ENCODE peak calls at places on chromosomes 1 and 21, in eight cellular contexts. M is CD4-positive, CD25-positive, alpha-beta regulatory T cell; G is heart right ventricle; H is tibial nerve; Y is A549; Z is colonic mucosa; L is uterus; J is tibial artery. A is an unnamed sample.

GRCh38 chr1:38789498-38790169 is 69.9 kb downstream of the RRAGC start:
- DNase-seq in Z (no peak), J (no peak), M (no peak), Y (no peak), H (no peak), L (no peak), G (no peak), A (no peak)

GRCh38 chr1:15352122-15352957 is 57.3 kb upstream of the EFHD2 start:
- DNase-seq in H (no peak), J (no peak), Z (peak; percentile 80), Y (peak; percentile 96), M (no peak), G (no peak), L (no peak), A (no peak)

GRCh38 chr1:36516372-36517018 is 33.8 kb upstream of the CSF3R start:
- DNase-seq in Y (peak; percentile 65), G (no peak), Z (peak; percentile 29), H (no peak), J (peak; percentile 62), M (peak; percentile 3), L (no peak), A (no peak)

GRCh38 chr1:88867743-88868521 is 23.4 kb downstream of the GTF2B start:
- DNase-seq in Y (no peak), G (no peak), L (no peak), M (no peak), J (no peak), H (no peak), Z (no peak), A (no peak)

GRCh38 chr1:247487057-247487456 is 29.2 kb upstream of the OR2B11 start:
- DNase-seq in H (no peak), M (peak; percentile 41), Y (peak; percentile 31), G (no peak), Z (peak; percentile 24), L (no peak), J (no peak), A (no peak)

GRCh38 chr21:44489962-44490361 is 34.7 kb downstream of the LRRC3 start:
- DNase-seq in G (no peak), H (no peak), L (no peak), Y (no peak), M (no peak), Z (no peak), J (no peak), A (no peak)

GRCh38 chr1:68210829-68211228 is 21.5 kb downstream of the WLS start:
- DNase-seq in Y (no peak), L (no peak), J (no peak), M (no peak), G (no peak), Z (no peak), H (no peak), A (no peak)

GRCh38 chr1:44707112-44707881 is 23.7 kb downstream of the RNU5D-1 start:
- DNase-seq in Z (no peak), J (peak; percentile 41), H (no peak), M (no peak), L (no peak), G (no peak), Y (peak; percentile 70), A (no peak)

GRCh38 chr1:117709398-117709797 is 103.5 kb downstream of the TENT5C start:
- DNase-seq in J (no peak), H (no peak), L (no peak), Y (no peak), M (no peak), G (no peak), Z (no peak), A (no peak)

GRCh38 chr1:37741130-37741529 is 23.8 kb downstream of the EPHA10 start:
- DNase-seq in Y (peak; percentile 34), Z (no peak), L (no peak), H (no peak), M (no peak), J (peak; percentile 24), G (no peak), A (no peak)

GRCh38 chr1:109807822-109808680 is 44.3 kb upstream of the EPS8L3 start:
- DNase-seq in J (peak; percentile 34), M (no peak), Z (no peak), G (no peak), Y (peak; percentile 45), L (peak; percentile 8), H (no peak), A (no peak)
- H3K4me1 ChIP-seq in J (peaks cover 11% of the 10 kb centered on the region), M (peaks cover 50% of the 10 kb centered on the region), Z (no peaks in the 10 kb centered on the region), G (peaks cover 33% of the 10 kb centered on the region), Y (peaks cover 18% of the 10 kb centered on the region), L (no peaks in the 10 kb centered on the region), H (peaks cover 6% of the 10 kb centered on the region), A (peaks cover 6% of the 10 kb centered on the region)

GRCh38 chr1:11571906-11572616 is 82.2 kb downstream of the FBXO2 start:
- DNase-seq in Z (no peak), M (no peak), L (no peak), J (no peak), Y (no peak), G (no peak), H (no peak), A (no peak)
- H3K9me3 ChIP-seq in Z (no peaks in the 10 kb centered on the region), M (no peaks in the 10 kb centered on the region), L (no peaks in the 10 kb centered on the region), J (no peaks in the 10 kb centered on the region), Y (no peaks in the 10 kb centered on the region), G (no peaks in the 10 kb centered on the region), H (no peaks in the 10 kb centered on the region), A (no peaks in the 10 kb centered on the region)

DNA sequence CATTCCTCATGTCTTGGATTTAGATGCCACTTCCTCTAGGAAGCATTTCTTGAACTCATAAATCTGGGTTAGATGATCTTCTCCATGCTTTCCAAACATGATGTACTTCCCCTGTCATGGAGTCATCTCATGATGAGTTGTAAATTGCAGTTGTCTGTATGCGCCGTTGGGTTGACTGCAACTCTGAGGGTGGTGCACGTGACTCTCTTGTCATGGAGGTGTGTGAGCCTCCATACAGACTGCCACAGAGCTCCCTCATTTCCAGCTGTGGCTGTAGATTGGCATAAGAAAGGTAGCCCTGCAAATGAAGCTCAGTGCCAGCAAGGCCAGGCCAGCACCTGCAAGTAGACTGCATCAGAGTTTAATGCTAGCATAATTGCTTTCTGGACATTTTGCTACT is 77.4 kb downstream of the LAMC1 start:
- DNase-seq in M (no peak), Y (no peak), Z (no peak), J (no peak), L (no peak), H (no peak), G (no peak), A (no peak)
- H3K4me1 ChIP-seq in M (no peaks in the 10 kb centered on the region), Y (peaks cover 28% of the 10 kb centered on the region), Z (no peaks in the 10 kb centered on the region), J (peaks cover 27% of the 10 kb centered on the region), L (peaks cover 10% of the 10 kb centered on the region), H (peaks cover 68% of the 10 kb centered on the region), G (peaks cover 85% of the 10 kb centered on the region), A (peaks cover 68% of the 10 kb centered on the region)

GRCh38 chr21:27403011-27403410 is 436.1 kb upstream of the ADAMTS5 start:
- DNase-seq in J (no peak), Z (no peak), Y (no peak), M (no peak), H (no peak), L (no peak), G (no peak), A (no peak)
- H3K9me3 ChIP-seq in J (no peaks in the 10 kb centered on the region), Z (no peaks in the 10 kb centered on the region), Y (no peaks in the 10 kb centered on the region), M (no peaks in the 10 kb centered on the region), H (no peaks in the 10 kb centered on the region), L (no peaks in the 10 kb centered on the region), G (no peaks in the 10 kb centered on the region), A (no peaks in the 10 kb centered on the region)

DNA sequence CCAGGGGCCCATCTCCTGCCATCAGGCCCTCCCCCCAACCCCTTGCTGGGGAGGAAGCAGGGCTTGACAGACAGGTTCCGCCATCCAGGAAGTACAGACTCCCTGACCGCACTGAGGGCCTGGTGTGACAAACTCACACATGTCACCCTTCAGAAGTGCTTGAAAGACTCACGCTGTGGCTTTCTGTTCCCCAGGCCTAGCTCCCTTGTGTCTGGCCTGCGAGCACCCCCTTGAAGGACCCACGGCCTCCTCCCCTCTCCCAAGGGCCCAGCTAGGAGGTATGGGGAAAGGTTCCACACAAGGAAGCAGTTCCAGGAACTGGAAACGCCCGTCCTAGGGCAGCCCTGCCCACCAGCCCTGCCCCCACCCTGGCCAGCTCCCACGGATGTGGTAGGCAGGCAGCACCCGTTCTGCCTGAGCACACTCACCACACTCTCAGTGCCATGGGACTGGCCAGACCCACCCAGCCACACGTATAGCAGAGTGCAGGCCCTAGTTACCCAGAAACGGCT is 26.7 kb downstream of the SLC2A1 start:
- DNase-seq in Y (peak; percentile 42), L (no peak), Z (peak; percentile 91), J (peak; percentile 72), G (no peak), M (peak; percentile 83), H (no peak), A (no peak)
- H3K4me1 ChIP-seq in Y (peaks cover 69% of the 10 kb centered on the region), L (peaks cover 5% of the 10 kb centered on the region), Z (peaks cover 25% of the 10 kb centered on the region), J (peaks cover 5% of the 10 kb centered on the region), G (peaks cover 36% of the 10 kb centered on the region), M (peaks cover 68% of the 10 kb centered on the region), H (peaks cover 43% of the 10 kb centered on the region), A (peaks cover 25% of the 10 kb centered on the region)

GRCh38 chr21:26659181-26659580 is 86.1 kb upstream of the CYYR1 start:
- DNase-seq in L (no peak), G (no peak), M (no peak), Y (no peak), H (no peak), J (no peak), Z (no peak), A (no peak)
- H3K9me3 ChIP-seq in L (no peaks in the 10 kb centered on the region), G (peaks cover 21% of the 10 kb centered on the region), M (no peaks in the 10 kb centered on the region), Y (no peaks in the 10 kb centered on the region), H (no peaks in the 10 kb centered on the region), J (no peaks in the 10 kb centered on the region), Z (no peaks in the 10 kb centered on the region), A (no peaks in the 10 kb centered on the region)

DNA sequence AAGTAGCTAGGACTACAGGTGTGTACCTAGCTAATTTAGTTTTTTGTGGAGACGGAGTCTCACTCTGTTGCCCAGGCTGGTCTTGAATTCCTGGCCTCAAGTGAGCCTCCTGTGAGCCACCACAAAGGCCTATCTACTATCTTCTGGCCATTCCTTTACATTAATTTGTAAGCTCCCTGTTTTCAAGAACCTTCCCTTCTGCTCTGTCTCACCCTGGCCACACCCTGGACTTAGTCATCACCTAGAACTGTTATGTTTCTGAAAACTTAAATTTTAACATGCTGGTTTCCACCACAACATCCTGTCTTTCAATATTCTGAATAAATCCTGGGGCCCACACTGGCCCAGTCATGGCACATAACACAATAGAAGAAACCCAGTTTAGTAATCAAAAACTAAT is 4.9 kb upstream of the B4GALT3 start:
- DNase-seq in G (no peak), L (no peak), J (peak; percentile 24), Z (no peak), M (peak; percentile 76), H (no peak), Y (peak; percentile 30), A (no peak)
- H3K4me1 ChIP-seq in G (peaks cover 38% of the 10 kb centered on the region), L (no peaks in the 10 kb centered on the region), J (peaks cover 9% of the 10 kb centered on the region), Z (no peaks in the 10 kb centered on the region), M (peaks cover 82% of the 10 kb centered on the region), H (no peaks in the 10 kb centered on the region), Y (peaks cover 17% of the 10 kb centered on the region), A (peaks cover 13% of the 10 kb centered on the region)

GRCh38 chr1:2820731-2821372 is 19.4 kb upstream of the TTC34 start:
- DNase-seq in J (no peak), L (no peak), Y (no peak), H (no peak), Z (no peak), G (no peak), M (no peak), A (no peak)
- H3K9me3 ChIP-seq in J (no peaks in the 10 kb centered on the region), L (no peaks in the 10 kb centered on the region), Y (no peaks in the 10 kb centered on the region), H (no peaks in the 10 kb centered on the region), Z (no peaks in the 10 kb centered on the region), G (no peaks in the 10 kb centered on the region), M (no peaks in the 10 kb centered on the region), A (no peaks in the 10 kb centered on the region)

A was measured in thoracic aorta.